ENCODE peak calls at places on chromosome X, in four cellular contexts. One of them, this sample, is unnamed.
A peak's percentile ranks its signal among the peaks of the same experiment; 100 is the strongest.

GRCh38 chrX:17737707-17738001 is 361 bp downstream of the SCML1 start:
- DNase-seq in left lung: no peak
- DNase-seq in stimulated activated CD8-positive, alpha-beta memory T cell treated with anti-CD3 and anti-CD28 coated beads, Interleukin-4, amount 100 ng/mL, for 4 hours: no peak
- DNase-seq in HEK293T: no peak
- DNase-seq in this sample: no peak

GRCh38 chrX:11672213-11672612 is 6.5 kb upstream of the ARHGAP6 start:
- DNase-seq in stimulated activated CD8-positive, alpha-beta memory T cell treated with anti-CD3 and anti-CD28 coated beads, Interleukin-4, amount 100 ng/mL, for 4 hours: no peak
- DNase-seq in left lung: no peak
- DNase-seq in HEK293T: no peak
- DNase-seq in this sample: no peak

GRCh38 chrX:1292581-1293310 is 24.1 kb downstream of the CSF2RA start:
- DNase-seq in stimulated activated CD8-positive, alpha-beta memory T cell treated with anti-CD3 and anti-CD28 coated beads, Interleukin-4, amount 100 ng/mL, for 4 hours: no peak
- DNase-seq in left lung: peak; percentile 15
- DNase-seq in HEK293T: no peak
- DNase-seq in this sample: no peak

GRCh38 chrX:7706032-7706431 is 136.9 kb upstream of the VCX start:
- DNase-seq in left lung: no peak
- DNase-seq in HEK293T: no peak
- DNase-seq in stimulated activated CD8-positive, alpha-beta memory T cell treated with anti-CD3 and anti-CD28 coated beads, Interleukin-4, amount 100 ng/mL, for 4 hours: no peak
- DNase-seq in this sample: no peak

GRCh38 chrX:140346711-140347110 is 158.2 kb downstream of the SOX3 start:
- DNase-seq in HEK293T: no peak
- DNase-seq in left lung: no peak
- DNase-seq in stimulated activated CD8-positive, alpha-beta memory T cell treated with anti-CD3 and anti-CD28 coated beads, Interleukin-4, amount 100 ng/mL, for 4 hours: no peak
- DNase-seq in this sample: no peak

GRCh38 chrX:20173856-20174255 is 32.2 kb upstream of the EIF1AX start:
- DNase-seq in HEK293T: no peak
- DNase-seq in left lung: no peak
- DNase-seq in stimulated activated CD8-positive, alpha-beta memory T cell treated with anti-CD3 and anti-CD28 coated beads, Interleukin-4, amount 100 ng/mL, for 4 hours: no peak
- DNase-seq in this sample: no peak

GRCh38 chrX:154378059-154378798 is 866 bp upstream of the EMD start:
- DNase-seq in HEK293T: no peak
- DNase-seq in left lung: peak; percentile 83
- DNase-seq in stimulated activated CD8-positive, alpha-beta memory T cell treated with anti-CD3 and anti-CD28 coated beads, Interleukin-4, amount 100 ng/mL, for 4 hours: no peak
- DNase-seq in this sample: no peak

GRCh38 chrX:118807151-118808017 is 16.2 kb upstream of the ZCCHC12 start:
- DNase-seq in HEK293T: peak; percentile 78
- DNase-seq in stimulated activated CD8-positive, alpha-beta memory T cell treated with anti-CD3 and anti-CD28 coated beads, Interleukin-4, amount 100 ng/mL, for 4 hours: no peak
- DNase-seq in left lung: no peak
- DNase-seq in this sample: no peak

GRCh38 chrX:151714367-151714766 is 1.5 kb upstream of the FATE1 start:
- DNase-seq in HEK293T: no peak
- DNase-seq in left lung: no peak
- DNase-seq in stimulated activated CD8-positive, alpha-beta memory T cell treated with anti-CD3 and anti-CD28 coated beads, Interleukin-4, amount 100 ng/mL, for 4 hours: no peak
- DNase-seq in this sample: no peak